ENCODE peak calls at places on chromosome 19, in five cellular contexts. One of them, this sample, is unnamed.

GRCh38 chr19:27759896-27760295 is 1453.1 kb downstream of the UQCRFS1 start:
- DNase-seq in heart right ventricle: no peak
- DNase-seq in left ventricle myocardium inferior: no peak
- DNase-seq in Calu3: no peak
- DNase-seq in progenitor cell of endocrine pancreas: no peak
- DNase-seq in this sample: no peak

GRCh38 chr19:17001603-17002183 is 24.9 kb downstream of the CPAMD8 start:
- DNase-seq in heart right ventricle: peak
- DNase-seq in left ventricle myocardium inferior: no peak
- DNase-seq in Calu3: no peak
- DNase-seq in progenitor cell of endocrine pancreas: no peak
- DNase-seq in this sample: no peak

GRCh38 chr19:1468274-1469199 is 10.5 kb downstream of the C19orf25 start:
- DNase-seq in heart right ventricle: peak
- DNase-seq in left ventricle myocardium inferior: no peak
- DNase-seq in Calu3: peak
- DNase-seq in progenitor cell of endocrine pancreas: no peak
- DNase-seq in this sample: no peak

GRCh38 chr19:45150731-45151725 is 9.8 kb downstream of the NKPD1 start:
- DNase-seq in heart right ventricle: no peak
- DNase-seq in left ventricle myocardium inferior: no peak
- DNase-seq in Calu3: no peak
- DNase-seq in progenitor cell of endocrine pancreas: no peak
- DNase-seq in this sample: no peak

GRCh38 chr19:54325194-54325621 is 12.2 kb upstream of the LILRA5 start:
- DNase-seq in heart right ventricle: no peak
- DNase-seq in left ventricle myocardium inferior: no peak
- DNase-seq in Calu3: peak
- DNase-seq in progenitor cell of endocrine pancreas: no peak
- DNase-seq in this sample: no peak

GRCh38 chr19:45962021-45962420 is 11.6 kb downstream of the NOVA2 start:
- DNase-seq in heart right ventricle: no peak
- DNase-seq in left ventricle myocardium inferior: no peak
- DNase-seq in Calu3: no peak
- DNase-seq in progenitor cell of endocrine pancreas: no peak
- DNase-seq in this sample: no peak

GRCh38 chr19:42309686-42310085 is 3.4 kb upstream of the TMEM145 start:
- DNase-seq in heart right ventricle: no peak
- DNase-seq in left ventricle myocardium inferior: no peak
- DNase-seq in Calu3: no peak
- DNase-seq in progenitor cell of endocrine pancreas: no peak
- DNase-seq in this sample: no peak

GRCh38 chr19:41994521-41994971 is 516 bp upstream of the ATP1A3 start:
- DNase-seq in heart right ventricle: no peak
- DNase-seq in left ventricle myocardium inferior: no peak
- DNase-seq in Calu3: no peak
- DNase-seq in progenitor cell of endocrine pancreas: no peak
- DNase-seq in this sample: no peak

GRCh38 chr19:55640577-55641375 is at the start of gene ZNF580:
- DNase-seq in heart right ventricle: peak
- DNase-seq in left ventricle myocardium inferior: peak
- DNase-seq in Calu3: peak
- DNase-seq in progenitor cell of endocrine pancreas: peak
- DNase-seq in this sample: peak

GRCh38 chr19:10517361-10517759 is at the start of gene S1PR5:
- DNase-seq in heart right ventricle: peak
- DNase-seq in left ventricle myocardium inferior: no peak
- DNase-seq in Calu3: peak
- DNase-seq in progenitor cell of endocrine pancreas: peak
- DNase-seq in this sample: peak

DNA sequence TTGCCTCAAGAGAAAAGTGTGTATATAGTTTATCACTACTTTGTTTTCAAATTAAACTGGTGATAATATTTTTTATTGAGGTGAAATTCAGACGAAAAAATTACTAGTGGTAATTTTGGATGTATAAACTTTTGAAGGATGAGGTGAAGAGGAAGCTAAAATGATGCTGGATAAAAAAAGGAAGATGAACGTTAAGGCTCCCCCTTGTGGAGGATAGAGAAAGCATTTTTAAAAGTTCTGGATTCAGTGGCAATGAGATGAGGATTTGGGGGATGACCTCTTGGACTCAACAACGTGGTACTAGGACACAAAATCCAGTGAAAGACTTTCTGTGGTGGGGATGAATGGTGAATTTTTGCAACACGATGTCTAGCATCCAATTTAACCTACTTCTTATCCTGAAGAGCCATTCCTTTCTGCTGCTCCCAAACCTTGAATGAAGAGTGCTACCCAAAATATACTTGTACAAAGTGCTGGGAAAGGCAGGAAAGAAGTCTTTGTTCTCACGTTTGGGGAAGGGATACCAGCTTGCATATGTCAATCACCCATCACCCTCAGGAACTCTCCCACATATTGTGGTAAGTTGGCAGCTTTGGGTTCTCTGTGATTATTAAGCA is 7.3 kb upstream of the SIGLEC5 start:
- DNase-seq in heart right ventricle: no peak
- DNase-seq in left ventricle myocardium inferior: no peak
- DNase-seq in Calu3: no peak
- DNase-seq in progenitor cell of endocrine pancreas: no peak
- DNase-seq in this sample: no peak
- TF ChIP-seq CTCF in heart right ventricle: no peak
- TF ChIP-seq CTCF in left ventricle myocardium inferior: peak
- TF ChIP-seq CTCF in Calu3: no peak
- TF ChIP-seq CTCF in progenitor cell of endocrine pancreas: peak
- TF ChIP-seq CTCF in this sample: peak

GRCh38 chr19:31099470-31100190 is 249.6 kb downstream of the TSHZ3 start:
- DNase-seq in heart right ventricle: no peak
- DNase-seq in left ventricle myocardium inferior: no peak
- DNase-seq in Calu3: no peak
- DNase-seq in progenitor cell of endocrine pancreas: no peak
- DNase-seq in this sample: no peak

GRCh38 chr19:31103228-31103627 is 246.0 kb downstream of the TSHZ3 start:
- DNase-seq in heart right ventricle: no peak
- DNase-seq in left ventricle myocardium inferior: no peak
- DNase-seq in Calu3: no peak
- DNase-seq in progenitor cell of endocrine pancreas: no peak
- DNase-seq in this sample: no peak

GRCh38 chr19:31100945-31101344 is 248.3 kb downstream of the TSHZ3 start:
- DNase-seq in heart right ventricle: no peak
- DNase-seq in left ventricle myocardium inferior: no peak
- DNase-seq in Calu3: no peak
- DNase-seq in progenitor cell of endocrine pancreas: no peak
- DNase-seq in this sample: no peak

GRCh38 chr19:31104451-31104850 is 244.8 kb downstream of the TSHZ3 start:
- DNase-seq in heart right ventricle: no peak
- DNase-seq in left ventricle myocardium inferior: no peak
- DNase-seq in Calu3: no peak
- DNase-seq in progenitor cell of endocrine pancreas: no peak
- DNase-seq in this sample: no peak

DNA sequence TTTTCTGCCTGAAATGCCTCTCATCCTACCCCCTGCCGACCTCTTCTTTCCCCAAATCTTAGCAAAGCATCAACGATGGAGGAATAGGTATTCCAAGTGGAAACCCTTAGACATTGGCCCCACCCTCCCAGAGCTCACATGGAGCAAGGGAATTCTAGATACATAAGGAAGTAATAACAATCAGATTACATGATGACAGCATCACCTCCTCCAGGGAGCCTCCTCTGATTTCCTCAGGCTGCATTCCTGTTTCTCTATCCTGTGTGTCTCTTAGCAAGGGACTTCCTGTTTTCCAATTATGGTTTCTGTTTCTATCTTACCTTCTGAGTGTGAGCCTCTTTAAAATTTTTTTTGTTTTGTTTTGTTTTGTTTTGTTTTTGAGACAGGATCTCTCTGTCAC is 246.6 kb downstream of the TSHZ3 start:
- DNase-seq in heart right ventricle: no peak
- DNase-seq in left ventricle myocardium inferior: no peak
- DNase-seq in Calu3: no peak
- DNase-seq in progenitor cell of endocrine pancreas: no peak
- DNase-seq in this sample: no peak
- TF ChIP-seq CTCF in heart right ventricle: no peak
- TF ChIP-seq CTCF in left ventricle myocardium inferior: no peak
- TF ChIP-seq CTCF in Calu3: no peak
- TF ChIP-seq CTCF in progenitor cell of endocrine pancreas: no peak
- TF ChIP-seq CTCF in this sample: no peak

GRCh38 chr19:33195711-33196347 is 1.7 kb downstream of the LRP3 start:
- DNase-seq in heart right ventricle: no peak
- DNase-seq in left ventricle myocardium inferior: no peak
- DNase-seq in Calu3: no peak
- DNase-seq in progenitor cell of endocrine pancreas: no peak
- DNase-seq in this sample: no peak
- TF ChIP-seq CTCF in heart right ventricle: no peak
- TF ChIP-seq CTCF in left ventricle myocardium inferior: no peak
- TF ChIP-seq CTCF in Calu3: no peak
- TF ChIP-seq CTCF in progenitor cell of endocrine pancreas: no peak
- TF ChIP-seq CTCF in this sample: no peak

GRCh38 chr19:37403403-37403802 is 32.5 kb downstream of the ZNF527 start:
- DNase-seq in heart right ventricle: no peak
- DNase-seq in left ventricle myocardium inferior: no peak
- DNase-seq in Calu3: no peak
- DNase-seq in progenitor cell of endocrine pancreas: no peak
- DNase-seq in this sample: no peak
- TF ChIP-seq CTCF in heart right ventricle: no peak
- TF ChIP-seq CTCF in left ventricle myocardium inferior: no peak
- TF ChIP-seq CTCF in Calu3: no peak
- TF ChIP-seq CTCF in progenitor cell of endocrine pancreas: no peak
- TF ChIP-seq CTCF in this sample: no peak

GRCh38 chr19:49890349-49891311 is 6.1 kb downstream of the IL4I1 start:
- DNase-seq in heart right ventricle: no peak
- DNase-seq in left ventricle myocardium inferior: no peak
- DNase-seq in Calu3: no peak
- DNase-seq in progenitor cell of endocrine pancreas: no peak
- DNase-seq in this sample: no peak

GRCh38 chr19:49888478-49888901 is 8.2 kb downstream of the IL4I1 start:
- DNase-seq in heart right ventricle: no peak
- DNase-seq in left ventricle myocardium inferior: no peak
- DNase-seq in Calu3: no peak
- DNase-seq in progenitor cell of endocrine pancreas: no peak
- DNase-seq in this sample: no peak

GRCh38 chr19:49891393-49891792 is 5.3 kb downstream of the IL4I1 start:
- DNase-seq in heart right ventricle: no peak
- DNase-seq in left ventricle myocardium inferior: no peak
- DNase-seq in Calu3: no peak
- DNase-seq in progenitor cell of endocrine pancreas: no peak
- DNase-seq in this sample: no peak

GRCh38 chr19:49889038-49889686 is 7.5 kb downstream of the IL4I1 start:
- DNase-seq in heart right ventricle: no peak
- DNase-seq in left ventricle myocardium inferior: no peak
- DNase-seq in Calu3: no peak
- DNase-seq in progenitor cell of endocrine pancreas: no peak
- DNase-seq in this sample: no peak

GRCh38 chr19:49889687-49890348 is 6.9 kb downstream of the IL4I1 start:
- DNase-seq in heart right ventricle: peak
- DNase-seq in left ventricle myocardium inferior: peak
- DNase-seq in Calu3: no peak
- DNase-seq in progenitor cell of endocrine pancreas: peak
- DNase-seq in this sample: no peak
- TF ChIP-seq CTCF in heart right ventricle: peak
- TF ChIP-seq CTCF in left ventricle myocardium inferior: peak
- TF ChIP-seq CTCF in Calu3: no peak
- TF ChIP-seq CTCF in progenitor cell of endocrine pancreas: peak
- TF ChIP-seq CTCF in this sample: peak

GRCh38 chr19:35015576-35016351 is 14.5 kb upstream of the SCN1B start:
- DNase-seq in heart right ventricle: no peak
- DNase-seq in left ventricle myocardium inferior: no peak
- DNase-seq in Calu3: no peak
- DNase-seq in progenitor cell of endocrine pancreas: no peak
- DNase-seq in this sample: no peak

GRCh38 chr19:35011091-35011689 is 11.1 kb downstream of the GRAMD1A start:
- DNase-seq in heart right ventricle: no peak
- DNase-seq in left ventricle myocardium inferior: no peak
- DNase-seq in Calu3: no peak
- DNase-seq in progenitor cell of endocrine pancreas: no peak
- DNase-seq in this sample: no peak

GRCh38 chr19:35013047-35013819 is 13.1 kb downstream of the GRAMD1A start:
- DNase-seq in heart right ventricle: peak
- DNase-seq in left ventricle myocardium inferior: peak
- DNase-seq in Calu3: peak
- DNase-seq in progenitor cell of endocrine pancreas: peak
- DNase-seq in this sample: peak

GRCh38 chr19:35011737-35012682 is 11.9 kb downstream of the GRAMD1A start:
- DNase-seq in heart right ventricle: no peak
- DNase-seq in left ventricle myocardium inferior: no peak
- DNase-seq in Calu3: no peak
- DNase-seq in progenitor cell of endocrine pancreas: no peak
- DNase-seq in this sample: no peak

DNA sequence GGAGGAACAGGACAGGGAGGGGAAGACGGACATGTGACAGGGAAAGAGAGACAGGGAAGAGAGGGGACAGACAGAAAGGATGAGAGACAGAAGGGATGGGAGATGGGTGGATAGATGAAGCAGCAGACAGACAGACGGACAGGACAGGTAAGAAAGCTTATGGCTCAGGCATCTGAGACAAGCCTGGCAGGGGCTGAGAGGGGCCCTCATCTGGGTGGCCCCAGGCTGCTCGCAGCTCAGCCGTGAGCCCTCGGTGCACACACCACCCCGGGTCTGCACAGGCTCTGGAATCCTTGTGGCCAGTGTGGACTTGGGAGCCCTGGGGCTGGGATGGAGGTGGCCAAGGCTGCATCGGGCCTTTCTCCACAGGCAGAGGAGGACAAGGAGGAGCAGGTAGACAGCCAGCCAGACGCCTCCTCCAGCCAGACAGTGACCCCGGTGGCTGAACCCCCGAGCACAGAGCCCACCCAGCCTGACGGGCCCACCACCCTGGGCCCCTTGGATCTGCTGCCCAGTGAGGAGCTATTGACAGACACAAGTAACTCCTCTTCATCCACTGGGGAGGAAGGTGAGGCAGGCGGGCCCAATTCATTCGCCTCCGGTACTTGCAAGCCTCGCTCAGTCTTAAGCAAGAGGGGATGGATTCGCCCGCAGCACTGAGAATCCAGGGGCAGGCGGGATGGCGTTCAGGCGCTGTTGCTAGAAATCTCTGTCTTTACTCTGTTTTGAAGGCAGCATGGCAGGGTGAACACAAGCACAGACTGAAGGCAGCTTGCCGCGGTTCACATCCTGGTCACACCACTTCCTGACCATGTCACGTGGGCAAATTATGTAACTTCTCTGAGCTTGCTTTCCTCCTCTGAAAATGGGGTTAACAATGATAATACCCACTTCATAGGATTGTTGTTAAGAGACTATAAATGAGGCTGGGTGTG is 14.0 kb downstream of the GRAMD1A start:
- DNase-seq in heart right ventricle: no peak
- DNase-seq in left ventricle myocardium inferior: no peak
- DNase-seq in Calu3: no peak
- DNase-seq in progenitor cell of endocrine pancreas: no peak
- DNase-seq in this sample: no peak
- TF ChIP-seq CTCF in heart right ventricle: no peak
- TF ChIP-seq CTCF in left ventricle myocardium inferior: no peak
- TF ChIP-seq CTCF in Calu3: no peak
- TF ChIP-seq CTCF in progenitor cell of endocrine pancreas: no peak
- TF ChIP-seq CTCF in this sample: no peak

This sample was measured in osteocyte.